ENCODE peak calls at places on chromosomes 11 and 22, in four cellular contexts. W, T, V and O are unnamed samples.

GRCh38 chr11:118988280-118988679 is 9.7 kb upstream of the CENATAC start:
- DNase-seq in W (peak; percentile 95), T (no peak), V (no peak), O (no peak)

GRCh38 chr11:72231396-72232259 is 7.1 kb downstream of the INPPL1 start:
- DNase-seq in W (no peak), T (no peak), V (no peak), O (no peak)

GRCh38 chr22:32901925-32902324 is 100.4 kb downstream of the TIMP3 start:
- DNase-seq in W (no peak), T (no peak), V (no peak), O (no peak)

GRCh38 chr11:108606495-108607160 is 13.1 kb upstream of the EXPH5 start:
- DNase-seq in W (peak; percentile 71), T (peak; percentile 37), V (no peak), O (no peak)

GRCh38 chr11:108870373-108871020 is 205.6 kb downstream of the DDX10 start:
- DNase-seq in W (peak; percentile 46), T (peak; percentile 93), V (peak; percentile 86), O (no peak)

GRCh38 chr11:70328556-70328955 is 58.1 kb downstream of the PPFIA1 start:
- DNase-seq in W (no peak), T (no peak), V (no peak), O (no peak)

GRCh38 chr11:61637287-61637686 is 42.9 kb upstream of the DAGLA start:
- DNase-seq in W (no peak), T (peak; percentile 5), V (no peak), O (no peak)

GRCh38 chr11:113967361-113967760 is 7.5 kb upstream of the HTR3A start:
- DNase-seq in W (no peak), T (no peak), V (no peak), O (no peak)

GRCh38 chr11:117907276-117908110 is 21.7 kb downstream of the TMPRSS13 start:
- DNase-seq in W (peak; percentile 96), T (peak; percentile 93), V (peak; percentile 98), O (peak; percentile 96)

GRCh38 chr11:62458212-62459002 is 39.6 kb downstream of the SCGB1A1 start:
- DNase-seq in W (no peak), T (no peak), V (peak; percentile 28), O (no peak)

GRCh38 chr11:120744016-120744994 is 232.8 kb downstream of the GRIK4 start:
- DNase-seq in W (no peak), T (no peak), V (no peak), O (no peak)

GRCh38 chr11:127994736-127995135 is 592.6 kb downstream of the ETS1 start:
- DNase-seq in W (peak; percentile 59), T (peak; percentile 90), V (no peak), O (no peak)

GRCh38 chr22:49202226-49202625 is 625.4 kb downstream of the BRD1 start:
- DNase-seq in W (no peak), T (no peak), V (no peak), O (peak; percentile 22)

GRCh38 chr11:47867821-47868220 is 19.7 kb upstream of the NUP160 start:
- DNase-seq in W (no peak), T (peak; percentile 50), V (no peak), O (no peak)
- H3K4me1 ChIP-seq in W (peaks cover 4% of the 10 kb centered on the region), T (peaks cover 13% of the 10 kb centered on the region), V (no peaks in the 10 kb centered on the region), O (no peaks in the 10 kb centered on the region)

GRCh38 chr11:92657226-92657625 is 312.2 kb upstream of the MTNR1B start:
- DNase-seq in W (no peak), T (no peak), V (no peak), O (no peak)

GRCh38 chr11:92651159-92651558 is 318.3 kb upstream of the MTNR1B start:
- DNase-seq in W (no peak), T (no peak), V (no peak), O (no peak)

GRCh38 chr11:92658733-92659132 is 310.7 kb upstream of the MTNR1B start:
- DNase-seq in W (no peak), T (no peak), V (no peak), O (no peak)

DNA sequence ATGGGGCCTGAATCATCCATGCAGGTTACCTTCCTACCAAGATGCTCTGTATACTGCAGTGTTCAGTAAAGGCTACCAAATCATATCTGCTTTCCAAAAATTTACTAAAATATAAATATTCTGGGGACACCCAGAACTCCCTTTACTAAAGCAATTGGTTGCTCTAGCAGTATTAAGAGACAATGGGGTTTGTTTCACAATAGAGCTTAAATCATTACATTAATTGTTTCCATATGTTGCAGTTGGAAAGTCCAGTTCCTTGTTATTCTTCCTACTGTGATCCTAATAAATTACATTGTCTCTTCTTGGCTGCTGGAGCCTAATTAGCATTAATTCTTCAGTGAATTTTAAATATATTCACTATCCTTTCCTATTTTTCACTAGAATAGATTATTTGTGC is 316.0 kb upstream of the MTNR1B start:
- DNase-seq in W (no peak), T (no peak), V (no peak), O (no peak)
- H3K9ac ChIP-seq in W (no peak overlapping the region), T (no peak overlapping the region), V (no peak overlapping the region), O (no peak overlapping the region)

DNA sequence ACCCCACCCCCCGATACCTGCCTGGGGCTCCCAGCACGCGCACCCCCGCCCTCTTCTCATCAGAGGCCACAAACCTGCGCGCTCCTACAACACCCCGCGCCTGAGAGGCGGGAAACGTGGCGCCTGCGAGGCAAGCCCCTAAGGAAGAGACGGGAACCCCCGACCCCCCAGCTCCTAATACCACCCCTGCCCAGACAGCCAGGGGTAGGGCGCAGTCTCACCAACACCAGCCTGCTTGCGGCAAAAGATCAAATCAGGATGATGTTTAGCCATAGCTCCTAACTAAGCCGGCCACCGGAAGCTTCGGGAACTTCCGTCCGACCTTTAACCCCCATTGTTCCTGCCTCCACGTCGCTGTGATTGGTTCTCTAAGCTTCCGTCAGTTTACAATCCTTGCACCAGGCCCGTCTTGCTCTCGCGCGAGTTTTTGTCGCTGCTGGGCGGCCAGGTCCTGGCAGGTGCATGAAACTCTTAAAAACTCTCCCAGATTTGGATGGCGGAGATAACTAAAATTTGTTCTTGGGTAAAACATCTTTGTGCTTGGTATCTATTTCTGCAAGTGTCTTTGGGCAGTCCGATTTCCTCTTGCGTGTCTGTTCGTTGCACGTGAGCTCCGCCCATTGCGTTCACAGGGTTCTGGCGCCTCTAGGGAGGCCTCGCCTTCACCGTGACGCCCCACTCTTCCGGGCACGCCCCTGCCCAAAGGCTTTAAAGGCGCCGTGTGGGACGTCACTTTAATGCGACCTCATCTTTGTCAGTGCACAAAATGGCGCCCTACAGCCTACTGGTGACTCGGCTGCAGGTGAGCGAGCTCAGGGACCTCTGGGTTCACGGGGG is at the start of the genes ACO2 and PHF5A:
- DNase-seq in W (peak; percentile 98), T (peak; percentile 98), V (peak; percentile 99), O (peak; percentile 99)
- H3K4me1 ChIP-seq in W (peaks cover 17% of the 10 kb centered on the region), T (peaks cover 10% of the 10 kb centered on the region), V (peaks cover 10% of the 10 kb centered on the region), O (peaks cover 33% of the 10 kb centered on the region)

GRCh38 chr22:46738642-46738960 is 549 bp upstream of the CERK start:
- DNase-seq in W (no peak), T (no peak), V (no peak), O (no peak)

GRCh38 chr22:46737976-46738641 is at the start of gene CERK:
- DNase-seq in W (no peak), T (peak; percentile 71), V (peak; percentile 81), O (peak; percentile 94)

GRCh38 chr22:46735747-46736608 is 2.1 kb downstream of the CERK start:
- DNase-seq in W (no peak), T (peak; percentile 20), V (peak; percentile 7), O (peak; percentile 59)

GRCh38 chr22:46736705-46737104 is 1.3 kb downstream of the CERK start:
- DNase-seq in W (no peak), T (no peak), V (no peak), O (peak; percentile 65)

GRCh38 chr22:46737105-46737975 is 712 bp downstream of the CERK start:
- DNase-seq in W (no peak), T (peak; percentile 39), V (peak; percentile 47), O (no peak)
- H3K9ac ChIP-seq in W (peak overlapping the region; percentile 55), T (peak overlapping the region; percentile 75), V (peak overlapping the region; percentile 82), O (peak overlapping the region; percentile 41)

DNA sequence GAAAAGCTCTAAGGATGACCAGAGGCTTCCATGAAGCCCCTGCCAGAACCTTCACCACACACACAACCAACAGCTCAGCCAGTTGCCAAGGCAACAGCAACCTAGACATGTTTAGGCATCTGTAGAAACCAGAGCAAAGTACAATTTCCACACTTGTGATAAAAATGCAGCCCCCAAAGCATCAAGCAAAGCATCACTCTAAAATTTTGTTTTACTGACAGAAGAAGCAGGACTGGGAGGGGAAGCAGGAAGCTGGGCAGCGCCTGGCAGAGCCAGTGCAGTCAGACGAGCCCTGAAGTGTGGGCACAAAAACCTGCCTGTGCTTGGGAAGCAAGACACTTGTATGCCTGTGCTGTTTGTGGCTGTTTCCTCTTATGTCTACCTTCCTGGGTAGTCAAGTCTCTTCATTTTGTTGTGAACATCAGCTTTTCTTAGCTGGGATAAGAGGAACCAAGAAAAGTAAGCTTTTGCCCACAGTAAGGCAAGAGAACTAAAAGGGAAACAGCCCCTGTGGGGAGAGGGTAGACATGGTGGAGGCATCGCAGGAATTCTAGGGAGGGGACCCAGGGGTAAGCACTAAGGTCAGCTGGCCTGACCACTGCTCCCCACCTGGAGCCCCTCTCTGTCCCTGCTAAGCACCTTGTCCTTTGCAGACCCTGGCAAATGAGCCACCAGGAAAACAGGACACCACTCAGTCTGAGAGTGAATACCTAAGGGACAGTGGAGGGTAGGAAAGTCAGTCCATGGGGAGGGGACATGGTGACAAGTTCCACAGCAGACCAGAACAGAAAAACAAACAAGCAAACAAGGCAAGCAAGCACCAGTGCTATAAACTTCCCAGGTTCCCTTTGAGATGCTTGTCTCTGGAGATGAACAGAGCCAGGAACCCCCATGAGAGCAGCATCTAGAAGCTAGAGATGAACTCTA is 13.4 kb downstream of the PACSIN2 start:
- DNase-seq in W (no peak), T (peak; percentile 76), V (peak; percentile 68), O (no peak)
- H3K4me1 ChIP-seq in W (peaks cover 67% of the 10 kb centered on the region), T (peaks cover 39% of the 10 kb centered on the region), V (peaks cover 44% of the 10 kb centered on the region), O (peaks cover 9% of the 10 kb centered on the region)

GRCh38 chr11:44011797-44012196 is 36.0 kb upstream of the ACCSL start:
- DNase-seq in W (no peak), T (peak; percentile 72), V (no peak), O (no peak)
- H3K9ac ChIP-seq in W (no peak overlapping the region), T (no peak overlapping the region), V (peak overlapping the region; percentile 56), O (no peak overlapping the region)

DNA sequence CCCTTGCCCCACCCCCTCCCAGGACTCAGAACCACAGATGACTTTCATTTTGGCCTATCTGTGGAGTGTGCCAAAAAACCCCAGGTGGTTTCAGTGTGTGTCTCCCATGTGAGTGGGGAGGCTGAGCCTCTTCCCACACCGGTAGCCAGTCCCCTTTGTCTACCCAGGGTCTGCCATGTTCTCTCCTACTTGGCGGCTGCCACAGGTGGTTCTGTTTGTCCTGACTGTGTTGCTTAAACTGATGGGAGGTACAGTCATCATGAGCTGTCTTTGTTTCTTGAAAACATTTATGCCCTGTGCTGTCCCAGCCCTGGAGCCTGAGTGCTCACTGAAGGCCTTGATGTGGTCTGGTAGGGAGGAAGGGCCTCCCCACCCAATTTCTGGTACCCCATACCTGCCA is 39.7 kb upstream of the SUSD2 start:
- DNase-seq in W (peak; percentile 75), T (peak; percentile 13), V (peak; percentile 43), O (no peak)
- H3K4me1 ChIP-seq in W (peaks cover 29% of the 10 kb centered on the region), T (peaks cover 36% of the 10 kb centered on the region), V (peaks cover 23% of the 10 kb centered on the region), O (peaks cover 27% of the 10 kb centered on the region)